ENCODE peak calls at places on chromosomes 5 and 9, in ten cellular contexts. W, C, A, E, N, H, X, S, R and F are unnamed samples.

GRCh38 chr5:116626272-116626723 is 51.7 kb upstream of the SEMA6A start:
- DNase-seq in W (peak), C (peak), A (peak), E (peak), N (no peak), H (peak), X (peak), S (peak), R (no peak), F (peak)

GRCh38 chr9:98081477-98082219 is 25.1 kb downstream of the NANS start:
- DNase-seq in W (peak), C (no peak), A (no peak), E (no peak), N (no peak), H (no peak), X (no peak), S (no peak), R (no peak), F (no peak)

GRCh38 chr5:6820851-6821479 is 107.7 kb downstream of the TENT4A start:
- DNase-seq in W (no peak), C (no peak), A (no peak), E (no peak), N (peak), H (no peak), X (no peak), S (no peak), R (peak), F (no peak)

GRCh38 chr9:130531670-130532069 is 47.7 kb upstream of the FUBP3 start:
- DNase-seq in W (no peak), C (no peak), A (no peak), E (no peak), N (no peak), H (no peak), X (no peak), S (no peak), R (no peak), F (no peak)

GRCh38 chr5:1185038-1185651 is 16.2 kb upstream of the SLC6A19 start:
- DNase-seq in W (no peak), C (no peak), A (no peak), E (no peak), N (no peak), H (no peak), X (no peak), S (no peak), R (no peak), F (no peak)

GRCh38 chr9:123669355-123669754 is 260.6 kb downstream of the DENND1A start:
- DNase-seq in W (no peak), C (no peak), A (no peak), E (no peak), N (no peak), H (no peak), X (no peak), S (peak), R (no peak), F (no peak)

GRCh38 chr5:68242743-68243142 is 27.2 kb downstream of the PIK3R1 start:
- DNase-seq in W (peak), C (no peak), A (no peak), E (no peak), N (no peak), H (peak), X (no peak), S (no peak), R (no peak), F (no peak)

GRCh38 chr5:95446009-95446408 is 54.8 kb downstream of the FAM81B start:
- DNase-seq in W (peak), C (no peak), A (no peak), E (no peak), N (no peak), H (peak), X (no peak), S (no peak), R (no peak), F (no peak)

GRCh38 chr5:73443725-73444498 is 4.7 kb downstream of the FOXD1 start:
- DNase-seq in W (no peak), C (no peak), A (no peak), E (no peak), N (no peak), H (no peak), X (no peak), S (peak), R (no peak), F (no peak)
- H3K27ac ChIP-seq in W (no peak), C (no peak), A (no peak), E (no peak), N (no peak), H (peak), X (no peak), S (no peak), R (no peak), F (peak)

GRCh38 chr5:142861011-142861410 is 90.8 kb downstream of the ARHGAP26 start:
- DNase-seq in W (no peak), C (no peak), A (no peak), E (no peak), N (no peak), H (no peak), X (no peak), S (no peak), R (no peak), F (no peak)
- H3K27ac ChIP-seq in W (no peak), C (peak), A (no peak), E (no peak), N (no peak), H (no peak), X (no peak), S (no peak), R (no peak), F (no peak)

DNA sequence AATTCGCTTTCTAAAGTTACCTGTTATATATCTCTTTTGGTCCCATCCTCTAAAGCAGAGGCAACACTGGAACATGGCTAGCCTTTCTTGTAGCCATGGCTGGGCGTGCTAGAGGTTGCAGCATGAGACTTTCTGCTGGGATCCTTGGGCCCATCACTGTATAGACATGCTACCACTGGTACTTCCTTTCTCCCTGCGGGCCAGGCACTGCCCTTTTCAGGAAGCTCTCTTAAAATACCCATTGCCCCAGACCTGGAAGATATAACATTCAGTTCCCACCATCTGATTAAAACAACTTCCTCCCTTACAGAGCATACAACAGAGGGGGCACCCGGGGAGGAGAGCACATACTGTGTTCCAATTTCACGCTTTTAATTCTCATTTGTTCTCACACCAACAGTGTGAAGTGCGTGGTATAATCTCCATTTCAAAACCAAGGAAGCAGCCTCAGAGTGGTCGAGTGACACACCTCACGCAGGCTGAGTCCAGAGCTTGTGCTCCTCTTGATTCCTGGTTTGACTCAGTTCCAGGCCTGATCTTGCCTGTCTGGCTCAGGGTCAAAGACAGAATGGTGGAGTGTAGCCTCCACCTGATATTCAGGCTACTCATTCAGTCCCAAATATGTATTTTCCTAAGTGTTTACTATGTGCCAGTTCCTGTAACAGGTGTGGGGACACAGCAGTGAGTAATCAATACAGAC is 22.6 kb downstream of the PTGS1 start:
- DNase-seq in W (no peak), C (no peak), A (no peak), E (no peak), N (no peak), H (no peak), X (no peak), S (no peak), R (no peak), F (no peak)
- H3K27ac ChIP-seq in W (peak), C (no peak), A (no peak), E (no peak), N (no peak), H (no peak), X (no peak), S (no peak), R (no peak), F (peak)

GRCh38 chr5:157024213-157024959 is 34.5 kb downstream of the HAVCR1 start:
- DNase-seq in W (no peak), C (no peak), A (no peak), E (no peak), N (no peak), H (no peak), X (no peak), S (no peak), R (no peak), F (no peak)
- H3K27ac ChIP-seq in W (no peak), C (no peak), A (no peak), E (no peak), N (no peak), H (no peak), X (no peak), S (no peak), R (no peak), F (no peak)

GRCh38 chr9:91477106-91477505 is 53.5 kb upstream of the NFIL3 start:
- DNase-seq in W (peak), C (no peak), A (no peak), E (no peak), N (no peak), H (no peak), X (no peak), S (no peak), R (peak), F (no peak)

GRCh38 chr9:91474656-91475055 is 51.0 kb upstream of the NFIL3 start:
- DNase-seq in W (peak), C (no peak), A (no peak), E (no peak), N (no peak), H (no peak), X (no peak), S (no peak), R (no peak), F (no peak)
- H3K27ac ChIP-seq in W (no peak), C (no peak), A (no peak), E (no peak), N (no peak), H (no peak), X (no peak), S (no peak), R (no peak), F (no peak)

GRCh38 chr5:178392998-178393397 is 160.4 kb upstream of the PHYKPL start:
- DNase-seq in W (no peak), C (no peak), A (no peak), E (no peak), N (no peak), H (no peak), X (no peak), S (peak), R (no peak), F (no peak)
- H3K27ac ChIP-seq in W (no peak), C (no peak), A (no peak), E (no peak), N (no peak), H (no peak), X (no peak), S (no peak), R (no peak), F (no peak)